ENCODE peak calls at places on chromosomes 5 and 9, in six cellular contexts. One of them, this sample, is unnamed.

GRCh38 chr9:74412236-74412979 is 84.7 kb upstream of the RORB start:
- DNase-seq in A549: no peak
- DNase-seq in LoVo: no peak
- DNase-seq in RPMI7951: no peak
- DNase-seq in NCI-H1092 treated with DMSO at 0.1 percent for 48 hours: no peak
- DNase-seq in left cardiac atrium: no peak
- DNase-seq in this sample: no peak

GRCh38 chr5:131261483-131261882 is 2.4 kb upstream of the CDC42SE2 start:
- DNase-seq in A549: no peak
- DNase-seq in LoVo: no peak
- DNase-seq in RPMI7951: no peak
- DNase-seq in NCI-H1092 treated with DMSO at 0.1 percent for 48 hours: no peak
- DNase-seq in left cardiac atrium: no peak
- DNase-seq in this sample: no peak

GRCh38 chr9:35110327-35110758 is 5.3 kb downstream of the ATOSB start:
- DNase-seq in A549: no peak
- DNase-seq in LoVo: no peak
- DNase-seq in RPMI7951: peak
- DNase-seq in NCI-H1092 treated with DMSO at 0.1 percent for 48 hours: no peak
- DNase-seq in left cardiac atrium: peak
- DNase-seq in this sample: peak

GRCh38 chr5:406041-406440 is 36.9 kb upstream of the EXOC3 start:
- DNase-seq in A549: no peak
- DNase-seq in LoVo: no peak
- DNase-seq in RPMI7951: no peak
- DNase-seq in NCI-H1092 treated with DMSO at 0.1 percent for 48 hours: no peak
- DNase-seq in left cardiac atrium: no peak
- DNase-seq in this sample: no peak

GRCh38 chr9:113578279-113578865 is 114.8 kb downstream of the RGS3 start:
- DNase-seq in A549: no peak
- DNase-seq in LoVo: no peak
- DNase-seq in RPMI7951: no peak
- DNase-seq in NCI-H1092 treated with DMSO at 0.1 percent for 48 hours: no peak
- DNase-seq in left cardiac atrium: peak
- DNase-seq in this sample: no peak

GRCh38 chr5:176744584-176744965 is 65.8 kb upstream of the UNC5A start:
- DNase-seq in A549: peak
- DNase-seq in LoVo: no peak
- DNase-seq in RPMI7951: no peak
- DNase-seq in NCI-H1092 treated with DMSO at 0.1 percent for 48 hours: peak
- DNase-seq in left cardiac atrium: no peak
- DNase-seq in this sample: no peak

GRCh38 chr5:139707445-139708003 is 59.4 kb downstream of the CXXC5 start:
- DNase-seq in A549: no peak
- DNase-seq in LoVo: no peak
- DNase-seq in RPMI7951: no peak
- DNase-seq in NCI-H1092 treated with DMSO at 0.1 percent for 48 hours: no peak
- DNase-seq in left cardiac atrium: no peak
- DNase-seq in this sample: no peak

GRCh38 chr9:131278421-131279111 is 2.3 kb upstream of the FAM78A start:
- DNase-seq in A549: no peak
- DNase-seq in LoVo: no peak
- DNase-seq in RPMI7951: no peak
- DNase-seq in NCI-H1092 treated with DMSO at 0.1 percent for 48 hours: no peak
- DNase-seq in left cardiac atrium: no peak
- DNase-seq in this sample: no peak

GRCh38 chr9:137761032-137761431 is 116.5 kb upstream of the CACNA1B start:
- DNase-seq in A549: no peak
- DNase-seq in LoVo: no peak
- DNase-seq in RPMI7951: no peak
- DNase-seq in NCI-H1092 treated with DMSO at 0.1 percent for 48 hours: no peak
- DNase-seq in left cardiac atrium: no peak
- DNase-seq in this sample: no peak

GRCh38 chr5:149310947-149311675 is 34.2 kb upstream of the GRPEL2 start:
- DNase-seq in A549: no peak
- DNase-seq in LoVo: no peak
- DNase-seq in RPMI7951: no peak
- DNase-seq in NCI-H1092 treated with DMSO at 0.1 percent for 48 hours: no peak
- DNase-seq in left cardiac atrium: peak
- DNase-seq in this sample: peak

GRCh38 chr5:59328801-59329296 is 564.7 kb downstream of the PDE4D start:
- DNase-seq in A549: peak
- DNase-seq in LoVo: peak
- DNase-seq in RPMI7951: peak
- DNase-seq in NCI-H1092 treated with DMSO at 0.1 percent for 48 hours: peak
- DNase-seq in left cardiac atrium: peak
- DNase-seq in this sample: peak

GRCh38 chr9:2722715-2723114 is 5.4 kb downstream of the KCNV2 start:
- DNase-seq in A549: no peak
- DNase-seq in LoVo: no peak
- DNase-seq in RPMI7951: peak
- DNase-seq in NCI-H1092 treated with DMSO at 0.1 percent for 48 hours: no peak
- DNase-seq in left cardiac atrium: no peak
- DNase-seq in this sample: peak

GRCh38 chr5:51997908-51998307 is 614.7 kb downstream of the ISL1 start:
- DNase-seq in A549: no peak
- DNase-seq in LoVo: no peak
- DNase-seq in RPMI7951: no peak
- DNase-seq in NCI-H1092 treated with DMSO at 0.1 percent for 48 hours: peak
- DNase-seq in left cardiac atrium: no peak
- DNase-seq in this sample: no peak

GRCh38 chr9:127445851-127446719 is 5.1 kb downstream of the RPL12 start:
- DNase-seq in A549: no peak
- DNase-seq in LoVo: no peak
- DNase-seq in RPMI7951: no peak
- DNase-seq in NCI-H1092 treated with DMSO at 0.1 percent for 48 hours: no peak
- DNase-seq in left cardiac atrium: no peak
- DNase-seq in this sample: no peak

GRCh38 chr5:88389248-88390006 is 120.8 kb upstream of the TMEM161B start:
- DNase-seq in A549: no peak
- DNase-seq in LoVo: no peak
- DNase-seq in RPMI7951: no peak
- DNase-seq in NCI-H1092 treated with DMSO at 0.1 percent for 48 hours: no peak
- DNase-seq in left cardiac atrium: no peak
- DNase-seq in this sample: no peak

GRCh38 chr9:127990539-127990938 is 9.8 kb upstream of the EEIG1 start:
- DNase-seq in A549: no peak
- DNase-seq in LoVo: no peak
- DNase-seq in RPMI7951: no peak
- DNase-seq in NCI-H1092 treated with DMSO at 0.1 percent for 48 hours: no peak
- DNase-seq in left cardiac atrium: no peak
- DNase-seq in this sample: no peak

GRCh38 chr9:127742435-127743088 is 7.5 kb upstream of the TOR2A start:
- DNase-seq in A549: peak
- DNase-seq in LoVo: no peak
- DNase-seq in RPMI7951: peak
- DNase-seq in NCI-H1092 treated with DMSO at 0.1 percent for 48 hours: no peak
- DNase-seq in left cardiac atrium: no peak
- DNase-seq in this sample: no peak

GRCh38 chr5:83488271-83488670 is 16.7 kb downstream of the VCAN start:
- DNase-seq in A549: no peak
- DNase-seq in LoVo: no peak
- DNase-seq in RPMI7951: no peak
- DNase-seq in NCI-H1092 treated with DMSO at 0.1 percent for 48 hours: no peak
- DNase-seq in left cardiac atrium: no peak
- DNase-seq in this sample: no peak

GRCh38 chr5:159660401-159660800 is 255.9 kb upstream of the ADRA1B start:
- DNase-seq in A549: peak
- DNase-seq in LoVo: peak
- DNase-seq in RPMI7951: no peak
- DNase-seq in NCI-H1092 treated with DMSO at 0.1 percent for 48 hours: no peak
- DNase-seq in left cardiac atrium: no peak
- DNase-seq in this sample: no peak

GRCh38 chr5:10853144-10853543 is 92.1 kb upstream of the DAP start:
- DNase-seq in A549: no peak
- DNase-seq in LoVo: no peak
- DNase-seq in RPMI7951: no peak
- DNase-seq in NCI-H1092 treated with DMSO at 0.1 percent for 48 hours: no peak
- DNase-seq in left cardiac atrium: no peak
- DNase-seq in this sample: no peak

GRCh38 chr5:149723374-149723773 is 6.7 kb upstream of the PPARGC1B start:
- DNase-seq in A549: no peak
- DNase-seq in LoVo: no peak
- DNase-seq in RPMI7951: no peak
- DNase-seq in NCI-H1092 treated with DMSO at 0.1 percent for 48 hours: no peak
- DNase-seq in left cardiac atrium: no peak
- DNase-seq in this sample: no peak

GRCh38 chr9:98081477-98082219 is 25.1 kb downstream of the NANS start:
- DNase-seq in A549: peak
- DNase-seq in LoVo: peak
- DNase-seq in RPMI7951: no peak
- DNase-seq in NCI-H1092 treated with DMSO at 0.1 percent for 48 hours: no peak
- DNase-seq in left cardiac atrium: no peak
- DNase-seq in this sample: no peak

GRCh38 chr9:93598647-93599241 is 22.4 kb downstream of the PHF2 start:
- DNase-seq in A549: no peak
- DNase-seq in LoVo: no peak
- DNase-seq in RPMI7951: no peak
- DNase-seq in NCI-H1092 treated with DMSO at 0.1 percent for 48 hours: no peak
- DNase-seq in left cardiac atrium: no peak
- DNase-seq in this sample: no peak

GRCh38 chr5:153965102-153965645 is 73.5 kb downstream of the FAM114A2 start:
- DNase-seq in A549: peak
- DNase-seq in LoVo: peak
- DNase-seq in RPMI7951: peak
- DNase-seq in NCI-H1092 treated with DMSO at 0.1 percent for 48 hours: peak
- DNase-seq in left cardiac atrium: no peak
- DNase-seq in this sample: peak

GRCh38 chr5:150238646-150239045 is 48.8 kb downstream of the SLC6A7 start:
- DNase-seq in A549: no peak
- DNase-seq in LoVo: no peak
- DNase-seq in RPMI7951: no peak
- DNase-seq in NCI-H1092 treated with DMSO at 0.1 percent for 48 hours: no peak
- DNase-seq in left cardiac atrium: no peak
- DNase-seq in this sample: no peak

GRCh38 chr5:14449052-14449661 is 132.4 kb upstream of the OTULINL start:
- DNase-seq in A549: no peak
- DNase-seq in LoVo: peak
- DNase-seq in RPMI7951: peak
- DNase-seq in NCI-H1092 treated with DMSO at 0.1 percent for 48 hours: no peak
- DNase-seq in left cardiac atrium: no peak
- DNase-seq in this sample: peak

GRCh38 chr5:133806847-133807246 is 161.6 kb downstream of the C5orf15 start:
- DNase-seq in A549: no peak
- DNase-seq in LoVo: no peak
- DNase-seq in RPMI7951: no peak
- DNase-seq in NCI-H1092 treated with DMSO at 0.1 percent for 48 hours: peak
- DNase-seq in left cardiac atrium: no peak
- DNase-seq in this sample: no peak

GRCh38 chr5:68845121-68845520 is 248.7 kb upstream of the SLC30A5 start:
- DNase-seq in A549: no peak
- DNase-seq in LoVo: no peak
- DNase-seq in RPMI7951: peak
- DNase-seq in NCI-H1092 treated with DMSO at 0.1 percent for 48 hours: no peak
- DNase-seq in left cardiac atrium: no peak
- DNase-seq in this sample: no peak

GRCh38 chr9:89794918-89795317 is 190.1 kb downstream of the GADD45G start:
- DNase-seq in A549: no peak
- DNase-seq in LoVo: no peak
- DNase-seq in RPMI7951: no peak
- DNase-seq in NCI-H1092 treated with DMSO at 0.1 percent for 48 hours: no peak
- DNase-seq in left cardiac atrium: no peak
- DNase-seq in this sample: no peak

GRCh38 chr5:10420926-10421325 is 20.8 kb upstream of the ROPN1L start:
- DNase-seq in A549: no peak
- DNase-seq in LoVo: no peak
- DNase-seq in RPMI7951: peak
- DNase-seq in NCI-H1092 treated with DMSO at 0.1 percent for 48 hours: no peak
- DNase-seq in left cardiac atrium: no peak
- DNase-seq in this sample: no peak

GRCh38 chr5:181203842-181204560 is 995 bp downstream of the TRIM7 start:
- DNase-seq in A549: peak
- DNase-seq in LoVo: no peak
- DNase-seq in RPMI7951: peak
- DNase-seq in NCI-H1092 treated with DMSO at 0.1 percent for 48 hours: no peak
- DNase-seq in left cardiac atrium: peak
- DNase-seq in this sample: no peak

This sample was measured in myocyte.